ENCODE peak calls at places on chromosomes 7 and 10, in eight cellular contexts. One of them, this sample, is unnamed.

GRCh38 chr7:47303014-47303694 is 278.8 kb downstream of the TNS3 start:
- DNase-seq in spleen: no peak
- DNase-seq in fibroblast of lung: no peak
- DNase-seq in IMR-90: no peak
- DNase-seq in AG04450: no peak
- DNase-seq in BJ: no peak
- DNase-seq in Peyer's patch: no peak
- DNase-seq in body of pancreas: no peak
- DNase-seq in this sample: no peak

GRCh38 chr10:95841711-95842498 is 65.9 kb upstream of the CC2D2B start:
- DNase-seq in BJ: no peak
- DNase-seq in AG04450: peak
- DNase-seq in IMR-90: peak
- DNase-seq in body of pancreas: peak
- DNase-seq in fibroblast of lung: peak
- DNase-seq in spleen: no peak
- DNase-seq in Peyer's patch: peak
- DNase-seq in this sample: peak

GRCh38 chr7:151340794-151341356 is 737 bp upstream of the NUB1 start:
- DNase-seq in Peyer's patch: no peak
- DNase-seq in AG04450: no peak
- DNase-seq in BJ: no peak
- DNase-seq in fibroblast of lung: no peak
- DNase-seq in spleen: no peak
- DNase-seq in body of pancreas: no peak
- DNase-seq in IMR-90: no peak
- DNase-seq in this sample: no peak

GRCh38 chr7:117225536-117225935 is 97.3 kb downstream of the WNT2 start:
- DNase-seq in BJ: no peak
- DNase-seq in spleen: no peak
- DNase-seq in AG04450: no peak
- DNase-seq in fibroblast of lung: no peak
- DNase-seq in Peyer's patch: no peak
- DNase-seq in IMR-90: peak
- DNase-seq in body of pancreas: no peak
- DNase-seq in this sample: no peak

GRCh38 chr10:83214178-83214577 is 925.1 kb upstream of the GHITM start:
- DNase-seq in BJ: no peak
- DNase-seq in spleen: no peak
- DNase-seq in IMR-90: no peak
- DNase-seq in Peyer's patch: no peak
- DNase-seq in fibroblast of lung: peak
- DNase-seq in AG04450: no peak
- DNase-seq in body of pancreas: no peak
- DNase-seq in this sample: no peak

GRCh38 chr10:86329093-86329710 is 37.4 kb downstream of the GRID1 start:
- DNase-seq in spleen: peak
- DNase-seq in Peyer's patch: no peak
- DNase-seq in fibroblast of lung: no peak
- DNase-seq in BJ: no peak
- DNase-seq in IMR-90: no peak
- DNase-seq in AG04450: no peak
- DNase-seq in body of pancreas: no peak
- DNase-seq in this sample: no peak

GRCh38 chr7:43568529-43568928 is 14.4 kb upstream of the STK17A start:
- DNase-seq in body of pancreas: no peak
- DNase-seq in Peyer's patch: no peak
- DNase-seq in BJ: no peak
- DNase-seq in spleen: no peak
- DNase-seq in fibroblast of lung: peak
- DNase-seq in AG04450: no peak
- DNase-seq in IMR-90: no peak
- DNase-seq in this sample: peak

GRCh38 chr10:22363305-22363704 is 18.0 kb downstream of the SPAG6 start:
- DNase-seq in AG04450: no peak
- DNase-seq in BJ: no peak
- DNase-seq in fibroblast of lung: no peak
- DNase-seq in spleen: no peak
- DNase-seq in Peyer's patch: no peak
- DNase-seq in body of pancreas: no peak
- DNase-seq in IMR-90: no peak
- DNase-seq in this sample: no peak

GRCh38 chr10:67864560-67865371 is 19.7 kb upstream of the SIRT1 start:
- DNase-seq in body of pancreas: no peak
- DNase-seq in Peyer's patch: no peak
- DNase-seq in spleen: no peak
- DNase-seq in AG04450: no peak
- DNase-seq in BJ: no peak
- DNase-seq in IMR-90: no peak
- DNase-seq in fibroblast of lung: no peak
- DNase-seq in this sample: no peak

GRCh38 chr7:156218544-156219306 is 406.5 kb upstream of the SHH start:
- DNase-seq in spleen: no peak
- DNase-seq in Peyer's patch: no peak
- DNase-seq in fibroblast of lung: no peak
- DNase-seq in AG04450: no peak
- DNase-seq in IMR-90: no peak
- DNase-seq in body of pancreas: no peak
- DNase-seq in BJ: no peak
- DNase-seq in this sample: no peak

GRCh38 chr10:93911865-93912264 is 18.1 kb downstream of the SLC35G1 start:
- DNase-seq in Peyer's patch: no peak
- DNase-seq in AG04450: no peak
- DNase-seq in body of pancreas: no peak
- DNase-seq in fibroblast of lung: no peak
- DNase-seq in BJ: no peak
- DNase-seq in spleen: no peak
- DNase-seq in IMR-90: no peak
- DNase-seq in this sample: no peak

GRCh38 chr7:41912426-41912825 is 209.5 kb upstream of the INHBA start:
- DNase-seq in AG04450: no peak
- DNase-seq in spleen: no peak
- DNase-seq in Peyer's patch: no peak
- DNase-seq in fibroblast of lung: no peak
- DNase-seq in IMR-90: no peak
- DNase-seq in body of pancreas: no peak
- DNase-seq in BJ: no peak
- DNase-seq in this sample: no peak

GRCh38 chr10:59561397-59562121 is 148.1 kb downstream of the SLC16A9 start:
- DNase-seq in AG04450: no peak
- DNase-seq in spleen: no peak
- DNase-seq in BJ: no peak
- DNase-seq in IMR-90: peak
- DNase-seq in fibroblast of lung: peak
- DNase-seq in Peyer's patch: no peak
- DNase-seq in body of pancreas: no peak
- DNase-seq in this sample: no peak

GRCh38 chr10:30763933-30764332 is 134.4 kb upstream of the LYZL2 start:
- DNase-seq in body of pancreas: no peak
- DNase-seq in spleen: no peak
- DNase-seq in IMR-90: no peak
- DNase-seq in fibroblast of lung: no peak
- DNase-seq in AG04450: no peak
- DNase-seq in Peyer's patch: no peak
- DNase-seq in BJ: no peak
- DNase-seq in this sample: no peak

GRCh38 chr7:127536426-127537152 is 48.8 kb downstream of the GCC1 start:
- DNase-seq in AG04450: no peak
- DNase-seq in body of pancreas: no peak
- DNase-seq in BJ: no peak
- DNase-seq in IMR-90: no peak
- DNase-seq in Peyer's patch: no peak
- DNase-seq in spleen: no peak
- DNase-seq in fibroblast of lung: peak
- DNase-seq in this sample: no peak

GRCh38 chr7:117872565-117873055 is 631 bp downstream of the CTTNBP2 start:
- DNase-seq in body of pancreas: peak
- DNase-seq in spleen: no peak
- DNase-seq in Peyer's patch: no peak
- DNase-seq in AG04450: no peak
- DNase-seq in IMR-90: no peak
- DNase-seq in fibroblast of lung: peak
- DNase-seq in BJ: no peak
- DNase-seq in this sample: no peak

GRCh38 chr10:72688208-72688651 is 3.7 kb upstream of the MCU start:
- DNase-seq in body of pancreas: no peak
- DNase-seq in Peyer's patch: no peak
- DNase-seq in AG04450: peak
- DNase-seq in IMR-90: peak
- DNase-seq in fibroblast of lung: peak
- DNase-seq in spleen: no peak
- DNase-seq in BJ: peak
- DNase-seq in this sample: peak

GRCh38 chr7:123641901-123642300 is 13.8 kb upstream of the LMOD2 start:
- DNase-seq in spleen: no peak
- DNase-seq in Peyer's patch: no peak
- DNase-seq in AG04450: no peak
- DNase-seq in body of pancreas: no peak
- DNase-seq in IMR-90: no peak
- DNase-seq in BJ: no peak
- DNase-seq in fibroblast of lung: no peak
- DNase-seq in this sample: no peak

GRCh38 chr7:8143151-8143874 is 118.7 kb downstream of the ICA1 start:
- DNase-seq in body of pancreas: no peak
- DNase-seq in Peyer's patch: no peak
- DNase-seq in AG04450: no peak
- DNase-seq in IMR-90: no peak
- DNase-seq in spleen: no peak
- DNase-seq in fibroblast of lung: no peak
- DNase-seq in BJ: no peak
- DNase-seq in this sample: no peak

GRCh38 chr10:107749235-107749634 is 584.7 kb upstream of the SORCS1 start:
- DNase-seq in IMR-90: no peak
- DNase-seq in BJ: no peak
- DNase-seq in spleen: no peak
- DNase-seq in Peyer's patch: no peak
- DNase-seq in AG04450: no peak
- DNase-seq in body of pancreas: no peak
- DNase-seq in fibroblast of lung: no peak
- DNase-seq in this sample: no peak

DNA sequence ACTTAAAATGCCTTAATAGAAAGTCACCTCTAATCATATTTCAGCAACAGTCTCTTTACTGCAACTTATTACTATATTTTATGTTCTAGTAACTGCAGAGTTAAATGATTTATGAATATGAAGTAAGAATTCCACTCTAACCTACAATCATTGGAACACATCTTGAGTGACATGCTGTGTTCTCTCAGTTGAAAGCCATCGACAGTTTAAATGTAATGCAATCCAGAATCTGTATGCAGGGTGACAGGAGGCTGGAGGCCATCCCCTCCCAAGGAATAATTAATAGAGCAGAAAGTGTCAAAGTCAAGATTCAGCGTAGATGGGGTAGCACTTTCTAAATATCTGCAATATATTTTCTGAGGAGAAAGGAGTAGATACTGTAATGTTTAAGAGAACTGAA is 590.3 kb upstream of the SORCS1 start:
- DNase-seq in IMR-90: no peak
- DNase-seq in fibroblast of lung: no peak
- DNase-seq in AG04450: no peak
- DNase-seq in BJ: no peak
- DNase-seq in spleen: no peak
- DNase-seq in body of pancreas: no peak
- DNase-seq in Peyer's patch: no peak
- DNase-seq in this sample: no peak
- TF ChIP-seq CTCF in IMR-90: no peak
- TF ChIP-seq CTCF in fibroblast of lung: no peak
- TF ChIP-seq CTCF in AG04450: no peak
- TF ChIP-seq CTCF in BJ: no peak
- TF ChIP-seq CTCF in spleen: no peak
- TF ChIP-seq CTCF in body of pancreas: no peak
- TF ChIP-seq CTCF in Peyer's patch: no peak
- TF ChIP-seq CTCF in this sample: no peak

GRCh38 chr7:64887756-64888508 is 15.1 kb upstream of the ZNF273 start:
- DNase-seq in spleen: no peak
- DNase-seq in body of pancreas: peak
- DNase-seq in fibroblast of lung: no peak
- DNase-seq in Peyer's patch: peak
- DNase-seq in AG04450: no peak
- DNase-seq in IMR-90: no peak
- DNase-seq in BJ: no peak
- DNase-seq in this sample: no peak
- TF ChIP-seq CTCF in spleen: peak
- TF ChIP-seq CTCF in body of pancreas: peak
- TF ChIP-seq CTCF in fibroblast of lung: no peak
- TF ChIP-seq CTCF in Peyer's patch: no peak
- TF ChIP-seq CTCF in AG04450: no peak
- TF ChIP-seq CTCF in IMR-90: peak
- TF ChIP-seq CTCF in BJ: peak
- TF ChIP-seq CTCF in this sample: peak

DNA sequence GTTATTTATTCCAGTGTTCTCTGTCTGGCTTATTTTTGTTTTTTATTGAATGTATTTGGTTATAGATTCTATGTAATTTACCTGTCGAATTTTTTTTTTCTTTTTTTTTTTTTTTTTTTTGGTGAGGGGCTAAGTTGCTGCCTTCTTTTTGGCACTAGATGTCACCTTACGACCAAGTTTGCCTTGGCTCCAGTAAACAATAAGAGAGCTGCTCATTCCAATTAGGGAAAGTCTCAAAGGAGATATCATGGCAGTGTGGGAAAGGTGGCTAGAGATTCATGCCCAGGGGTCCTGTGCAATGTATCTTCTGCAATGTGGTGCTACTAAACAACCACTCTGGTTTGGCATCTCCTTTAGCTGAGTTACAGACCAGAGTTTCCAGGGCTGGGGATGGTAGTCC is 84.0 kb downstream of the PTPN20 start:
- DNase-seq in BJ: no peak
- DNase-seq in spleen: no peak
- DNase-seq in body of pancreas: no peak
- DNase-seq in AG04450: no peak
- DNase-seq in IMR-90: no peak
- DNase-seq in fibroblast of lung: peak
- DNase-seq in Peyer's patch: no peak
- DNase-seq in this sample: no peak
- TF ChIP-seq CTCF in BJ: no peak
- TF ChIP-seq CTCF in spleen: no peak
- TF ChIP-seq CTCF in body of pancreas: no peak
- TF ChIP-seq CTCF in AG04450: no peak
- TF ChIP-seq CTCF in IMR-90: no peak
- TF ChIP-seq CTCF in fibroblast of lung: peak
- TF ChIP-seq CTCF in Peyer's patch: no peak
- TF ChIP-seq CTCF in this sample: peak

GRCh38 chr10:2839081-2839725 is 228.1 kb upstream of the PFKP start:
- DNase-seq in spleen: no peak
- DNase-seq in body of pancreas: peak
- DNase-seq in IMR-90: peak
- DNase-seq in BJ: no peak
- DNase-seq in fibroblast of lung: no peak
- DNase-seq in Peyer's patch: no peak
- DNase-seq in AG04450: no peak
- DNase-seq in this sample: no peak
- TF ChIP-seq CTCF in spleen: peak
- TF ChIP-seq CTCF in body of pancreas: peak
- TF ChIP-seq CTCF in IMR-90: peak
- TF ChIP-seq CTCF in BJ: peak
- TF ChIP-seq CTCF in fibroblast of lung: no peak
- TF ChIP-seq CTCF in Peyer's patch: no peak
- TF ChIP-seq CTCF in AG04450: peak
- TF ChIP-seq CTCF in this sample: peak